ENCODE peak calls at places on chromosomes 2 and 18, in four cellular contexts. One of them, this sample, is unnamed.

GRCh38 chr2:41934323-41935003 is 113.4 kb upstream of the PKDCC start:
- DNase-seq in adrenal gland: peak
- DNase-seq in Daoy: peak
- DNase-seq in amniotic stem cell: no peak
- DNase-seq in this sample: no peak

GRCh38 chr2:240410808-240411207 is 24.7 kb upstream of the GPC1 start:
- DNase-seq in adrenal gland: no peak
- DNase-seq in Daoy: no peak
- DNase-seq in amniotic stem cell: no peak
- DNase-seq in this sample: no peak

GRCh38 chr18:395481-396250 is 104.8 kb downstream of the COLEC12 start:
- DNase-seq in adrenal gland: no peak
- DNase-seq in Daoy: peak
- DNase-seq in amniotic stem cell: peak
- DNase-seq in this sample: peak

GRCh38 chr2:6516674-6517073 is 349.0 kb downstream of the CMPK2 start:
- DNase-seq in adrenal gland: no peak
- DNase-seq in Daoy: no peak
- DNase-seq in amniotic stem cell: no peak
- DNase-seq in this sample: no peak

GRCh38 chr18:41038071-41038470 is 917.0 kb upstream of the PIK3C3 start:
- DNase-seq in adrenal gland: no peak
- DNase-seq in Daoy: no peak
- DNase-seq in amniotic stem cell: no peak
- DNase-seq in this sample: no peak

GRCh38 chr18:61608306-61608705 is 275.1 kb downstream of the CDH20 start:
- DNase-seq in adrenal gland: no peak
- DNase-seq in Daoy: no peak
- DNase-seq in amniotic stem cell: no peak
- DNase-seq in this sample: no peak

GRCh38 chr2:219362524-219363164 is 25.1 kb downstream of the DNPEP start:
- DNase-seq in adrenal gland: peak
- DNase-seq in Daoy: peak
- DNase-seq in amniotic stem cell: peak
- DNase-seq in this sample: peak

GRCh38 chr2:1605102-1605501 is 139.2 kb downstream of the PXDN start:
- DNase-seq in adrenal gland: peak
- DNase-seq in Daoy: peak
- DNase-seq in amniotic stem cell: no peak
- DNase-seq in this sample: no peak

GRCh38 chr18:74255022-74255658 is 36.6 kb downstream of the CYB5A start:
- DNase-seq in adrenal gland: peak
- DNase-seq in Daoy: no peak
- DNase-seq in amniotic stem cell: no peak
- DNase-seq in this sample: no peak

GRCh38 chr2:142718731-142719130 is 158.7 kb upstream of the KYNU start:
- DNase-seq in adrenal gland: no peak
- DNase-seq in Daoy: no peak
- DNase-seq in amniotic stem cell: no peak
- DNase-seq in this sample: no peak

This sample was measured in HS-5.